ENCODE peak calls at places on chromosomes 11 and 22, in five cellular contexts. V, N, S, T and E are unnamed samples.

GRCh38 chr11:60780065-60780464 is 5.1 kb upstream of the MS4A10 start:
- DNase-seq in V (no peak), N (no peak), S (no peak), T (no peak), E (no peak)

GRCh38 chr22:36546932-36547331 is 18.0 kb upstream of the EIF3D start:
- DNase-seq in V (peak; percentile 9), N (no peak), S (no peak), T (peak; percentile 35), E (no peak)

GRCh38 chr22:49215840-49216239 is 611.8 kb downstream of the BRD1 start:
- DNase-seq in V (no peak), N (no peak), S (no peak), T (no peak), E (no peak)

GRCh38 chr11:118996926-118997626 is 862 bp upstream of the CENATAC start:
- DNase-seq in V (peak; percentile 48), N (no peak), S (no peak), T (no peak), E (no peak)

GRCh38 chr11:73648629-73649046 is 2.3 kb downstream of the PLEKHB1 start:
- DNase-seq in V (peak; percentile 74), N (no peak), S (no peak), T (no peak), E (no peak)

GRCh38 chr11:129819237-129819636 is 3.6 kb downstream of the TMEM45B start:
- DNase-seq in V (no peak), N (no peak), S (no peak), T (no peak), E (no peak)

GRCh38 chr11:87422566-87422965 is 384.8 kb downstream of the TMEM135 start:
- DNase-seq in V (no peak), N (no peak), S (no peak), T (no peak), E (no peak)

GRCh38 chr11:59255281-59255680 is 42.6 kb upstream of the MPEG1 start:
- DNase-seq in V (no peak), N (no peak), S (no peak), T (no peak), E (no peak)

GRCh38 chr22:43876866-43877509 is 14.7 kb upstream of the SULT4A1 start:
- DNase-seq in V (no peak), N (no peak), S (no peak), T (no peak), E (no peak)

GRCh38 chr11:72228229-72228843 is 3.8 kb downstream of the INPPL1 start:
- DNase-seq in V (no peak), N (no peak), S (no peak), T (no peak), E (no peak)

GRCh38 chr11:83521647-83522596 is 235.8 kb upstream of the CCDC90B start:
- DNase-seq in V (peak; percentile 15), N (no peak), S (no peak), T (no peak), E (no peak)

GRCh38 chr11:125410091-125410490 is 86.0 kb downstream of the FEZ1 start:
- DNase-seq in V (no peak), N (no peak), S (no peak), T (no peak), E (no peak)

GRCh38 chr11:59173080-59173963 is 1.4 kb downstream of the DTX4 start:
- DNase-seq in V (peak; percentile 13), N (no peak), S (no peak), T (no peak), E (no peak)

GRCh38 chr11:44622721-44623258 is 57.3 kb downstream of the CD82 start:
- DNase-seq in V (no peak), N (peak; percentile 3), S (no peak), T (no peak), E (no peak)

GRCh38 chr11:63769044-63769718 is 606 bp upstream of the ZFTA start:
- DNase-seq in V (no peak), N (peak; percentile 23), S (peak; percentile 52), T (no peak), E (peak; percentile 63)

GRCh38 chr11:110187731-110188130 is 94.5 kb downstream of the ZC3H12C start:
- DNase-seq in V (no peak), N (no peak), S (no peak), T (no peak), E (no peak)

GRCh38 chr11:4684631-4685285 is 12.9 kb downstream of the OR51E2 start:
- DNase-seq in V (no peak), N (no peak), S (no peak), T (no peak), E (no peak)

GRCh38 chr11:117781650-117782049 is 15.4 kb downstream of the DSCAML1 start:
- DNase-seq in V (no peak), N (no peak), S (no peak), T (no peak), E (no peak)

GRCh38 chr11:95067042-95067827 is 516 bp downstream of the SRSF8 start:
- DNase-seq in V (peak; percentile 57), N (peak; percentile 86), S (peak; percentile 89), T (no peak), E (no peak)

GRCh38 chr11:77207019-77207485 is 79.0 kb downstream of the MYO7A start:
- DNase-seq in V (no peak), N (no peak), S (no peak), T (no peak), E (no peak)

GRCh38 chr11:130839950-130840666 is 76.2 kb downstream of the SNX19 start:
- DNase-seq in V (no peak), N (no peak), S (no peak), T (no peak), E (no peak)

GRCh38 chr11:38460901-38461300 is 1862.9 kb upstream of the RAG2 start:
- DNase-seq in V (no peak), N (peak; percentile 12), S (peak; percentile 45), T (no peak), E (peak; percentile 26)

GRCh38 chr22:46845281-46846153 is 83.1 kb downstream of the TBC1D22A start:
- DNase-seq in V (no peak), N (no peak), S (no peak), T (no peak), E (no peak)

GRCh38 chr11:125236072-125236825 is 71.7 kb downstream of the PKNOX2 start:
- DNase-seq in V (no peak), N (no peak), S (no peak), T (no peak), E (no peak)

GRCh38 chr11:130897262-130898182 is 18.8 kb downstream of the SNX19 start:
- DNase-seq in V (no peak), N (peak; percentile 89), S (peak; percentile 91), T (no peak), E (no peak)

GRCh38 chr22:38882972-38883622 is 11.1 kb upstream of the CBX6 start:
- DNase-seq in V (no peak), N (no peak), S (no peak), T (no peak), E (no peak)

GRCh38 chr11:75267171-75267970 is 26.8 kb downstream of the TPBGL start:
- DNase-seq in V (no peak), N (no peak), S (no peak), T (no peak), E (no peak)

GRCh38 chr11:951507-951906 is 25.8 kb downstream of the AP2A2 start:
- DNase-seq in V (no peak), N (no peak), S (no peak), T (no peak), E (no peak)

GRCh38 chr11:128246364-128247234 is 340.8 kb downstream of the ETS1 start:
- DNase-seq in V (no peak), N (no peak), S (no peak), T (no peak), E (no peak)

GRCh38 chr11:8250446-8250845 is 13.2 kb downstream of the LMO1 start:
- DNase-seq in V (no peak), N (no peak), S (no peak), T (no peak), E (no peak)
- TF ChIP-seq POLR2A in V (no peak), N (no peak), S (no peak), T (no peak), E (no peak)

GRCh38 chr11:9155930-9156329 is 64.5 kb upstream of the SCUBE2 start:
- DNase-seq in V (no peak), N (no peak), S (no peak), T (no peak), E (no peak)

GRCh38 chr11:9158898-9159391 is 67.5 kb upstream of the SCUBE2 start:
- DNase-seq in V (no peak), N (no peak), S (no peak), T (no peak), E (no peak)

DNA sequence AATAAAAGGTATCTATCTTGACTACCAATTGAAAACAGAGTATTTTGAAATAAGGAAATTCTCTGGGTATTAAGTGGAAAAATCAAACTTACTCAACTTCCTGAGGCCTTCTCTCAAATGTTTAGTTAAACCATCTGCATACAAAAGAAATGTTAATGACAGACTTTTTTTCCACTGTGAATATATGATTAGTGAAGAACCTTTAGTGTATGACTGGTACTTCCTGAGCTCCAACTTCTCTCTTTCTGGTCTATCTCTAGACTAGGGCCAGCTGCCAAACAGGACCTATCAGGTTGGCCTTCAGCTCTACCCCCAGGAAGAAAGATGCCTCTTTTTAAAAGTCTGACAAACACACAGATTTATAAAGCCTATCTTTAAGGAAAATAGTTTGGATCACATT is 68.8 kb upstream of the SCUBE2 start:
- DNase-seq in V (no peak), N (no peak), S (no peak), T (no peak), E (no peak)
- TF ChIP-seq POLR2A in V (no peak), N (no peak), S (no peak), T (no peak), E (no peak)

GRCh38 chr11:121575250-121575962 is 122.6 kb upstream of the SORL1-AS1 start:
- DNase-seq in V (no peak), N (peak; percentile 73), S (peak; percentile 89), T (no peak), E (peak; percentile 22)
- TF ChIP-seq POLR2A in V (no peak), N (no peak), S (no peak), T (no peak), E (no peak)

GRCh38 chr22:29705651-29706050 is 14.2 kb upstream of the CABP7 start:
- DNase-seq in V (no peak), N (no peak), S (no peak), T (no peak), E (no peak)

GRCh38 chr22:29707471-29707870 is 12.3 kb upstream of the CABP7 start:
- DNase-seq in V (no peak), N (no peak), S (no peak), T (no peak), E (no peak)

GRCh38 chr22:29706493-29706892 is 13.3 kb upstream of the CABP7 start:
- DNase-seq in V (no peak), N (no peak), S (no peak), T (no peak), E (no peak)

GRCh38 chr22:29704528-29705285 is 15.1 kb upstream of the CABP7 start:
- DNase-seq in V (peak; percentile 83), N (no peak), S (no peak), T (no peak), E (no peak)

GRCh38 chr22:29706991-29707390 is 12.8 kb upstream of the CABP7 start:
- DNase-seq in V (no peak), N (no peak), S (no peak), T (no peak), E (no peak)
- TF ChIP-seq POLR2A in V (no peak), N (no peak), S (no peak), T (no peak), E (no peak)